ENCODE peak calls at places on chromosome 1, in eight cellular contexts. D is cardiac muscle cell, U is cardiac fibroblast, B is bronchial epithelial cell, W is fibroblast of mammary gland, L is islet precursor cell, F is T-helper 17 cell, A is neuronal stem cell. N is an unnamed sample.
A peak's percentile ranks its signal among the peaks of the same experiment; 100 is the strongest.

GRCh38 chr1:164672610-164673009 is 113.6 kb downstream of the PBX1 start:
- DNase-seq in L (no peak), B (no peak), W (no peak), D (no peak), F (no peak), U (no peak), A (no peak), N (no peak)

GRCh38 chr1:159229486-159229885 is 24.8 kb downstream of the ACKR1 start:
- DNase-seq in U (no peak), B (no peak), A (no peak), F (no peak), L (peak; percentile 78), W (no peak), D (no peak), N (no peak)

GRCh38 chr1:243501002-243501401 is 245.2 kb downstream of the SDCCAG8 start:
- DNase-seq in U (peak; percentile 86), B (peak; percentile 80), A (no peak), D (no peak), W (peak; percentile 92), L (no peak), F (no peak), N (no peak)

GRCh38 chr1:1435094-1435903 is at the start of gene VWA1:
- DNase-seq in B (no peak), D (peak; percentile 82), F (peak; percentile 49), A (no peak), U (peak; percentile 55), L (peak; percentile 85), W (peak; percentile 45), N (no peak)

GRCh38 chr1:204670152-204670927 is 15.2 kb downstream of the LRRN2 start:
- DNase-seq in A (no peak), L (peak; percentile 62), U (peak; percentile 53), F (no peak), D (no peak), W (peak; percentile 76), B (peak; percentile 14), N (no peak)

GRCh38 chr1:76083189-76083588 is 8.6 kb downstream of the ST6GALNAC3 start:
- DNase-seq in F (no peak), A (no peak), U (no peak), B (no peak), D (no peak), W (no peak), L (no peak), N (no peak)

GRCh38 chr1:229784834-229785233 is 158.8 kb downstream of the URB2 start:
- DNase-seq in B (no peak), W (no peak), A (no peak), F (no peak), L (no peak), U (no peak), D (no peak), N (no peak)

GRCh38 chr1:225763815-225764548 is 13.6 kb upstream of the SRP9 start:
- DNase-seq in L (no peak), W (peak; percentile 81), F (no peak), U (peak; percentile 65), B (no peak), A (no peak), D (no peak), N (no peak)

GRCh38 chr1:33410091-33410701 is 20.7 kb downstream of the PHC2 start:
- DNase-seq in A (peak; percentile 70), U (peak; percentile 85), B (no peak), F (no peak), W (peak; percentile 95), D (no peak), L (peak; percentile 64), N (peak; percentile 26)